ENCODE peak calls at places on chromosomes 5 and 9, in eight cellular contexts. J, I, R, W, Y, M, U and C are unnamed samples.

GRCh38 chr5:135441256-135441915 is 5.8 kb downstream of the DCANP1 start:
- DNase-seq in J (peak; percentile 9), I (peak; percentile 55), R (no peak), W (no peak), Y (no peak), M (no peak), U (no peak), C (peak; percentile 51)

GRCh38 chr5:173917788-173918786 is 29.9 kb downstream of the CPEB4 start:
- DNase-seq in J (peak; percentile 59), I (no peak), R (peak; percentile 73), W (peak; percentile 91), Y (peak; percentile 17), M (peak; percentile 64), U (peak; percentile 65), C (no peak)

GRCh38 chr5:68215888-68216736 is 556 bp downstream of the PIK3R1 start:
- DNase-seq in J (peak; percentile 61), I (no peak), R (peak; percentile 76), W (no peak), Y (peak; percentile 51), M (peak; percentile 51), U (peak; percentile 85), C (peak; percentile 86)

GRCh38 chr5:141632650-141633049 is 4.0 kb downstream of the HDAC3 start:
- DNase-seq in J (no peak), I (no peak), R (no peak), W (no peak), Y (no peak), M (no peak), U (no peak), C (no peak)

GRCh38 chr5:73321757-73322452 is 126.7 kb downstream of the FOXD1 start:
- DNase-seq in J (no peak), I (no peak), R (no peak), W (peak; percentile 100), Y (no peak), M (no peak), U (no peak), C (no peak)

GRCh38 chr9:81132796-81133195 is 556.6 kb downstream of the TLE1 start:
- DNase-seq in J (no peak), I (no peak), R (no peak), W (peak; percentile 6), Y (no peak), M (no peak), U (no peak), C (no peak)

GRCh38 chr5:103270581-103270980 is 12.0 kb downstream of the MACIR start:
- DNase-seq in J (no peak), I (no peak), R (no peak), W (no peak), Y (no peak), M (no peak), U (no peak), C (no peak)

GRCh38 chr9:91207889-91208651 is 153.6 kb downstream of the AUH start:
- DNase-seq in J (no peak), I (no peak), R (no peak), W (no peak), Y (no peak), M (no peak), U (peak; percentile 66), C (no peak)

GRCh38 chr9:73575071-73575470 is 423.4 kb downstream of the ANXA1 start:
- DNase-seq in J (no peak), I (no peak), R (no peak), W (no peak), Y (no peak), M (no peak), U (no peak), C (no peak)

GRCh38 chr9:86483496-86483895 is 129.3 kb upstream of the TUT7 start:
- DNase-seq in J (no peak), I (no peak), R (no peak), W (no peak), Y (no peak), M (no peak), U (no peak), C (no peak)

GRCh38 chr9:89497181-89497963 is 541 bp downstream of the SEMA4D start:
- DNase-seq in J (peak; percentile 38), I (no peak), R (no peak), W (no peak), Y (peak; percentile 10), M (no peak), U (peak; percentile 58), C (no peak)

GRCh38 chr5:179974946-179975712 is 67.4 kb upstream of the TBC1D9B start:
- DNase-seq in J (no peak), I (no peak), R (peak; percentile 71), W (peak; percentile 3), Y (peak; percentile 39), M (peak; percentile 8), U (peak; percentile 64), C (no peak)

GRCh38 chr5:57221049-57221568 is 47.2 kb downstream of the GPBP1 start:
- DNase-seq in J (no peak), I (no peak), R (no peak), W (peak; percentile 36), Y (peak; percentile 34), M (peak; percentile 48), U (peak; percentile 24), C (no peak)

GRCh38 chr5:151820903-151821302 is 49.1 kb downstream of the G3BP1 start:
- DNase-seq in J (no peak), I (no peak), R (no peak), W (no peak), Y (no peak), M (no peak), U (no peak), C (no peak)

GRCh38 chr9:108033976-108034964 is 544.7 kb upstream of the KLF4 start:
- DNase-seq in J (no peak), I (no peak), R (no peak), W (peak; percentile 67), Y (no peak), M (no peak), U (no peak), C (no peak)

GRCh38 chr5:108765647-108766046 is 17.9 kb downstream of the FER start:
- DNase-seq in J (no peak), I (no peak), R (no peak), W (no peak), Y (no peak), M (no peak), U (no peak), C (no peak)

GRCh38 chr5:34538026-34538672 is 118.0 kb upstream of the RAI14 start:
- DNase-seq in J (peak; percentile 15), I (no peak), R (no peak), W (no peak), Y (no peak), M (no peak), U (no peak), C (no peak)

GRCh38 chr9:116656977-116657376 is 30.1 kb upstream of the TRIM32 start:
- DNase-seq in J (no peak), I (no peak), R (no peak), W (no peak), Y (no peak), M (no peak), U (no peak), C (no peak)

GRCh38 chr5:143314664-143315063 is 88.8 kb downstream of the NR3C1 start:
- DNase-seq in J (no peak), I (no peak), R (no peak), W (peak; percentile 55), Y (no peak), M (no peak), U (no peak), C (no peak)

DNA sequence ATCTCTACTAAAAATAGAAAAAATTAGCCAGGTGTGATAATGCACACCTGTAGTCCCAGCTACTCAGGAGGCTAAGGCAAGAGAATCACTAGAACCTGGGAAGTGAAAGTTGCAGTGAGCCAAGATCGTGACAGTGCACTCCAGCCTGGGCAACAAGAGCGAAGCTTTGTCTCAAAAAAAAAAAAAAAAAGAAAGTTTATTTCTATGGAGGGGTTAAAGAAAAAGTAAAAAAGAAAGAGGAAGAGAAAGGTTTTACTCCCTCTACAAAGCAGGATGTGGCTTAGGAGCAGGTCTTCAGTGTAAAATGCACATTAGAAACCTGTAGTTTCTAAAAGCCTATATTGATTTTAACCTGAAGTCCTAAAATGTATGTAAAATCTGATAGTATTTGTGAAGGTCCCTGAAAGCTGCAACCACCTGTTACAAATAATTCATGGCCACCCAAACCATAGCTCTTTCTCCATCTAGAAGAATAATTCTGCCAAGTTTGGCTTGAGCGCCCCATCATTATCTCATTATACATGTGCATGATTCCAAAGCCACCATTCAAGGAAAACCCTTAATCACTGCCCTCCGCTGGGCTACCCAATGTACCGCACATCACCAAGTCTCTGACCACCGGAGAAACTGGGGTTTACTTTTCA is 3.4 kb downstream of the FNBP1 start:
- DNase-seq in J (no peak), I (peak; percentile 49), R (peak; percentile 54), W (no peak), Y (no peak), M (no peak), U (peak; percentile 35), C (no peak)
- TF ChIP-seq CTCF in J (no peak), I (no peak), R (peak; percentile 53), W (peak; percentile 4), Y (peak; percentile 30), M (no peak), U (no peak), C (peak; percentile 44)

DNA sequence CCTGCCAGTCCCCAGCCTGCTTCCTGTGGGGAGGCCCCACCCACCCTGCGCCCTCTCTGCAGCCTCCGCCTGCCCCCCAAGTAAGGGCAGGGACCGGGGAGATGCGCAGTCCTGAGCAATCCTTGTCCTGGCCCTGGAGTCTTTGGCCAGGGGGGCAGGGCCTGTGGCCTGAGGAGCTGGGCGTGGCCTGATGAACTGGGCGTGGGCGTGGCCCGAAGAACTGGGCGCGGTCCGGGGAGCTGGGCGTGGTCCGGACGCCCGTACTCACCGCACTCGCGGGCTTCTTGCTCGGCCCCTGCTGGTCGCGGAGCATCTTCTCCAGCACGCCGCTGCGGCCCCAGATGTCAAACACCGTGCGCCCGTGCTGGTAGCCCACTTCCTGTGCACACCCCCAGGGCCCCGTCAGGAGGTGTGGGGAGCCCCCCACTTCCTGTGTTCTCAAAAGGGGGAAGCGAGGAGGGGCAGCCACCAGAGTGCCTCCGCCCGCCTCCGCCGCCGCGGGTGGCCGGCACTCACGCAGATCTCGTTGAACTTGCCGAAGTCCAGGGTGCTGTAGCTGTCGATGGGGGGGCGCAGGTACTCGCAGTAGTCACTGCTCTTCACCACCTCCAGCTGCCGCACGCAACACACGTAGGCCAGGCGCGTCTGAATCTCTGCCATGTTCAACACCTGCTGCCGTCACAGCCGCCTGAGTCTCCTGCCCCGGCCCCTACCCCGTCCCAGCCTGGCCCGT is 2.7 kb upstream of the NSMF start:
- DNase-seq in J (peak; percentile 89), I (no peak), R (peak; percentile 23), W (no peak), Y (peak; percentile 71), M (no peak), U (peak; percentile 94), C (no peak)
- TF ChIP-seq CTCF in J (no peak), I (no peak), R (no peak), W (peak; percentile 37), Y (peak; percentile 28), M (no peak), U (no peak), C (no peak)

GRCh38 chr5:100306000-100306399 is 229.2 kb upstream of the FAM174A start:
- DNase-seq in J (no peak), I (no peak), R (no peak), W (peak; percentile 54), Y (no peak), M (no peak), U (no peak), C (no peak)

GRCh38 chr5:100313657-100314056 is 221.5 kb upstream of the FAM174A start:
- DNase-seq in J (no peak), I (no peak), R (no peak), W (no peak), Y (no peak), M (no peak), U (no peak), C (no peak)

GRCh38 chr5:100311811-100312210 is 223.4 kb upstream of the FAM174A start:
- DNase-seq in J (no peak), I (no peak), R (no peak), W (peak; percentile 30), Y (no peak), M (no peak), U (no peak), C (no peak)
- TF ChIP-seq CTCF in J (no peak), I (no peak), R (peak; percentile 21), W (peak; percentile 53), Y (peak; percentile 48), M (no peak), U (no peak), C (no peak)

GRCh38 chr5:81638471-81638870 is 112.4 kb downstream of the SSBP2 start:
- DNase-seq in J (no peak), I (no peak), R (no peak), W (no peak), Y (no peak), M (no peak), U (no peak), C (no peak)
- TF ChIP-seq CTCF in J (no peak), I (no peak), R (no peak), W (no peak), Y (no peak), M (no peak), U (no peak), C (no peak)